ENCODE peak calls at places on chromosomes 4 and X, in five cellular contexts. N is cardiac muscle cell, I is GM06990, S is astrocyte of the spinal cord, U is lower leg skin. W is an unnamed sample.

GRCh38 chr4:168848112-168848511 is 161.9 kb downstream of the CBR4 start:
- DNase-seq in N (no peak), I (no peak), S (peak; percentile 53), U (no peak), W (peak; percentile 57)

GRCh38 chr4:124711469-124712416 is 789 bp downstream of the ANKRD50 start:
- DNase-seq in N (peak; percentile 84), I (no peak), S (peak; percentile 81), U (peak; percentile 43), W (peak; percentile 56)

GRCh38 chrX:24377195-24377594 is 16.8 kb downstream of the SUPT20HL1 start:
- DNase-seq in N (no peak), I (no peak), S (no peak), U (no peak), W (no peak)

GRCh38 chr4:3708103-3708510 is 58.1 kb upstream of the ADRA2C start:
- DNase-seq in N (no peak), I (no peak), S (no peak), U (no peak), W (peak; percentile 4)

GRCh38 chr4:87930629-87931028 is 44.9 kb upstream of the SPP1 start:
- DNase-seq in N (no peak), I (no peak), S (no peak), U (no peak), W (no peak)

GRCh38 chr4:182494103-182494502 is 250.9 kb downstream of the TENM3 start:
- DNase-seq in N (no peak), I (no peak), S (no peak), U (no peak), W (no peak)

GRCh38 chr4:24646777-24647460 is 62.6 kb upstream of the DHX15 start:
- DNase-seq in N (no peak), I (no peak), S (no peak), U (no peak), W (peak; percentile 22)

GRCh38 chr4:103498161-103499070 is 221.4 kb downstream of the TACR3 start:
- DNase-seq in N (no peak), I (peak; percentile 60), S (peak; percentile 64), U (no peak), W (peak; percentile 60)

GRCh38 chr4:141625023-141625422 is 11.4 kb upstream of the IL15 start:
- DNase-seq in N (no peak), I (no peak), S (no peak), U (no peak), W (no peak)

GRCh38 chrX:122625239-122625638 is 558.8 kb upstream of the GRIA3 start:
- DNase-seq in N (no peak), I (no peak), S (no peak), U (no peak), W (no peak)

GRCh38 chr4:20528508-20528907 is 171.8 kb upstream of the PACRGL start:
- DNase-seq in N (no peak), I (no peak), S (peak; percentile 16), U (no peak), W (peak; percentile 66)

GRCh38 chrX:2162695-2163094 is 338.1 kb downstream of the DHRSX start:
- DNase-seq in N (no peak), I (no peak), S (no peak), U (no peak), W (no peak)

GRCh38 chrX:74270393-74270792 is 33.6 kb upstream of the ZCCHC13 start:
- DNase-seq in N (no peak), I (no peak), S (no peak), U (no peak), W (no peak)

GRCh38 chrX:151762802-151763201 is 28.3 kb downstream of the CNGA2 start:
- DNase-seq in N (no peak), I (no peak), S (no peak), U (no peak), W (no peak)

GRCh38 chr4:37567781-37568180 is 118.4 kb downstream of the RELL1 start:
- DNase-seq in N (no peak), I (no peak), S (no peak), U (no peak), W (no peak)

GRCh38 chrX:112678831-112679230 is 907 bp downstream of the LHFPL1 start:
- DNase-seq in N (no peak), I (no peak), S (no peak), U (no peak), W (no peak)

GRCh38 chr4:77865259-77865658 is 2.6 kb downstream of the MRPL1 start:
- DNase-seq in N (no peak), I (no peak), S (no peak), U (no peak), W (no peak)

GRCh38 chr4:134202557-134202956 is 968 bp upstream of the PABPC4L start:
- DNase-seq in N (no peak), I (no peak), S (peak; percentile 18), U (no peak), W (no peak)

GRCh38 chr4:73870260-73870659 is 1.1 kb downstream of the CXCL1 start:
- DNase-seq in N (no peak), I (no peak), S (no peak), U (no peak), W (no peak)
- H3K4me3 ChIP-seq in N (no peak overlapping the region), I (no peak overlapping the region), S (peak overlapping the region; percentile 63), U (no peak overlapping the region), W (peak overlapping the region; percentile 67)

DNA sequence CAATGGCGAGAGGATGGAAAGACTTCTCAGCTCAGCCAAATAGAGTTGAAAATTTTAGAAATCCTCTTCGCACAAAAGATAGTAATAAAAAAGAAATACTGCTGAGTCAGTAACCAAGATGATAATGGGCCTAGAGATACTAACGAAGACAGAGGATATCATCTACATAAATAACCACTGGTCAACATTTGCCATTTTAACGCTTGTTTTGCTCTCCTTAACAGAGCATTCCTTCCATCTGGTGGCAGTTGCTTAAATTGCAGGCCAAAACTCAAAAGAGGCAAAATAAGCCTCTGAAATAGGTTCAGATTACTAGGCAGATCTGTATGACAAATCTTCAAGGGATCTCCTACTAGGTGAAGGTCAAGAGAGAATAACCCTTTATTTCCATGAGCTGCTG is 51.7 kb upstream of the MCF2 start:
- DNase-seq in N (peak; percentile 9), I (no peak), S (peak; percentile 28), U (no peak), W (peak; percentile 10)
- TF ChIP-seq CTCF in N (peak; percentile 43), I (peak; percentile 44), S (peak; percentile 58), U (no peak), W (peak; percentile 43)

GRCh38 chr4:185573651-185574199 is 38.4 kb upstream of the PDLIM3 start:
- DNase-seq in N (peak; percentile 56), I (no peak), S (peak; percentile 83), U (no peak), W (peak; percentile 90)

GRCh38 chr4:185577592-185577940 is 42.3 kb upstream of the PDLIM3 start:
- DNase-seq in N (no peak), I (no peak), S (no peak), U (no peak), W (no peak)

GRCh38 chr4:185578284-185578683 is 43.0 kb upstream of the PDLIM3 start:
- DNase-seq in N (no peak), I (no peak), S (no peak), U (no peak), W (no peak)

GRCh38 chr4:185576918-185577591 is 41.7 kb upstream of the PDLIM3 start:
- DNase-seq in N (peak; percentile 30), I (no peak), S (no peak), U (no peak), W (no peak)

GRCh38 chr4:185576314-185576713 is 41.0 kb upstream of the PDLIM3 start:
- DNase-seq in N (no peak), I (no peak), S (no peak), U (no peak), W (no peak)
- H3K4me3 ChIP-seq in N (no peak overlapping the region), I (no peak overlapping the region), S (no peak overlapping the region), U (no peak overlapping the region), W (no peak overlapping the region)

GRCh38 chr4:160370046-160370445 is 1267.2 kb downstream of the RAPGEF2 start:
- DNase-seq in N (no peak), I (no peak), S (peak; percentile 63), U (no peak), W (no peak)
- TF ChIP-seq CTCF in N (no peak), I (no peak), S (no peak), U (no peak), W (no peak)

GRCh38 chr4:10118355-10119004 is 1.9 kb upstream of the WDR1 start:
- DNase-seq in N (no peak), I (no peak), S (no peak), U (no peak), W (no peak)
- H3K4me3 ChIP-seq in N (no peak overlapping the region), I (peak overlapping the region; percentile 68), S (no peak overlapping the region), U (no peak overlapping the region), W (no peak overlapping the region)

GRCh38 chrX:81286075-81286474 is 84.2 kb downstream of the SH3BGRL start:
- DNase-seq in N (no peak), I (no peak), S (no peak), U (no peak), W (no peak)

GRCh38 chrX:81280148-81280547 is 78.2 kb downstream of the SH3BGRL start:
- DNase-seq in N (no peak), I (no peak), S (no peak), U (no peak), W (no peak)
- TF ChIP-seq CTCF in N (peak; percentile 18), I (no peak), S (no peak), U (no peak), W (no peak)

GRCh38 chrX:101931104-101931493 is 728 bp downstream of the ZMAT1 start:
- DNase-seq in N (no peak), I (no peak), S (no peak), U (no peak), W (no peak)

GRCh38 chrX:101931494-101932248 is at the start of gene ZMAT1:
- DNase-seq in N (peak; percentile 90), I (peak; percentile 81), S (peak; percentile 88), U (peak; percentile 90), W (peak; percentile 55)

DNA sequence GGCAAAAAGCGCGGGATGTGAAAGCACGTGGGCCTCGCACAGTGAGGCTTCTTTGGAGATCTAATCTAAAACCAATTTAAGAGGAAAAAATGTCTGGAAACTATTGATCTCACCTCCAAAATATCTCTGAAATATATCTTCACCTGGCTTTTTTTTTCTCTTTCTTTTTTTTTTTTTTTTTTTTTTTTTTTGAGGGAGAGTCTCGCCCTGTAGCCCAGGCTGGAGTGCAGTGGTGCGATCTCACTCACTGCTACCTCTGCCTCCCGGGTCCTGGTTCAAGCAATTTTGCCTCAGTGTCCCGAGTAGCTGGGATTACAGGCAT is 383 bp upstream of the ZMAT1 start:
- DNase-seq in N (no peak), I (no peak), S (no peak), U (no peak), W (no peak)
- H3K4me3 ChIP-seq in N (peak overlapping the region; percentile 54), I (peak overlapping the region; percentile 50), S (peak overlapping the region; percentile 42), U (peak overlapping the region; percentile 48), W (peak overlapping the region; percentile 41)

W was measured in foreskin fibroblast.